ENCODE peak calls at places on chromosomes 16 and 17, in five cellular contexts. One of them, this sample, is unnamed. For H3K4me1, the result is how much of the 10 kb centered on the place peaks cover.

GRCh38 chr17:17280613-17281549 is at the start of gene COPS3:
- DNase-seq in suprapubic skin: peak
- DNase-seq in right cardiac atrium: peak
- DNase-seq in endothelial cell of umbilical vein: peak
- DNase-seq in CD8-positive, alpha-beta memory T cell: peak
- DNase-seq in this sample: peak

GRCh38 chr17:69462882-69463281 is 48.4 kb downstream of the MAP2K6 start:
- DNase-seq in suprapubic skin: no peak
- DNase-seq in right cardiac atrium: no peak
- DNase-seq in endothelial cell of umbilical vein: no peak
- DNase-seq in CD8-positive, alpha-beta memory T cell: no peak
- DNase-seq in this sample: no peak

GRCh38 chr16:81889896-81890634 is 111.0 kb downstream of the PLCG2 start:
- DNase-seq in right cardiac atrium: no peak
- DNase-seq in suprapubic skin: no peak
- DNase-seq in endothelial cell of umbilical vein: peak
- DNase-seq in CD8-positive, alpha-beta memory T cell: peak
- DNase-seq in this sample: peak

GRCh38 chr16:11639008-11639562 is 29.2 kb upstream of the SNN start:
- DNase-seq in endothelial cell of umbilical vein: no peak
- DNase-seq in CD8-positive, alpha-beta memory T cell: no peak
- DNase-seq in right cardiac atrium: no peak
- DNase-seq in suprapubic skin: no peak
- DNase-seq in this sample: no peak

GRCh38 chr17:69732272-69732671 is 317.8 kb downstream of the MAP2K6 start:
- DNase-seq in endothelial cell of umbilical vein: no peak
- DNase-seq in right cardiac atrium: no peak
- DNase-seq in suprapubic skin: no peak
- DNase-seq in CD8-positive, alpha-beta memory T cell: no peak
- DNase-seq in this sample: peak

GRCh38 chr17:38728290-38728831 is 1.8 kb upstream of the CISD3 start:
- DNase-seq in suprapubic skin: no peak
- DNase-seq in CD8-positive, alpha-beta memory T cell: peak
- DNase-seq in endothelial cell of umbilical vein: no peak
- DNase-seq in right cardiac atrium: no peak
- DNase-seq in this sample: no peak

GRCh38 chr17:81428121-81428515 is 32.9 kb downstream of the BAHCC1 start:
- DNase-seq in suprapubic skin: no peak
- DNase-seq in CD8-positive, alpha-beta memory T cell: no peak
- DNase-seq in right cardiac atrium: peak
- DNase-seq in endothelial cell of umbilical vein: no peak
- DNase-seq in this sample: no peak

GRCh38 chr16:22141746-22142145 is 20.6 kb upstream of the SDR42E2 start:
- DNase-seq in CD8-positive, alpha-beta memory T cell: no peak
- DNase-seq in suprapubic skin: no peak
- DNase-seq in right cardiac atrium: no peak
- DNase-seq in endothelial cell of umbilical vein: peak
- DNase-seq in this sample: no peak

GRCh38 chr17:28584434-28584833 is 7.7 kb upstream of the ALDOC start:
- DNase-seq in right cardiac atrium: no peak
- DNase-seq in CD8-positive, alpha-beta memory T cell: no peak
- DNase-seq in endothelial cell of umbilical vein: no peak
- DNase-seq in suprapubic skin: no peak
- DNase-seq in this sample: no peak

DNA sequence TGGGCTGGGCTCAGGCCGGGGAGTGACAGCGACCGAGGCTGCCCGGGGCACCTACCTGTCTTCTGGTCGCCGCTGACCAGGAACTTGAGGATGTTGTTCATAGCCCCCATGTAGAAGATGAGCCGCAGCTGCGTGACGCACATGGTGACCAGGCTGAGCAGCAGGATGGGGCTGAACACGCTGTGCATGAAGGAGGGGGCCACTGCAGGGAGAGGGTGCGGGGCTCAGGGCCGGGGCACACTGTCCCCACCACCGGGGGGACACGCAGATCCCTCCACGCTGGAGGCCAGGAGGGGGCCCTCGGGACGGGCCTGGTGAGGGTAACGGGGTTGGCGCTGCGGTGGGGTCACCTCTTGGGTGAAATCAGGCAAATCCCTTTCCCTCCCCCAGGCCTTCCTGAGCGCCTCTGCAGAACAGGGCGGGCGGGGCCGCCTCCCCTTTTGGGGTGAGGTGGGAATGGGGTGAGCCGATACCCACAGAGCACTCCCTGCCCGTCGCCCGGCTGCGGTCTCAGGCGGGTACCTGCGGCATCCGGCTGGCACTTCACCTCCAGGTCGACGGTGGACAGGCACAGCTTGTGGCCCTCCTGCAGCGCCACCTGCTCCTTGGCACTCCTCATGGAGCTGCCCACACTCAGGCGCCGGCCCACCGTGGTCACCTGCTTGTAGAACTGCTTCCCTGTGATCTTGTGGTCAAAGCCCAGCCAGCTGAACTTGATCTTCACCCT is 28.3 kb upstream of the PITPNA start:
- DNase-seq in CD8-positive, alpha-beta memory T cell: no peak
- DNase-seq in suprapubic skin: no peak
- DNase-seq in endothelial cell of umbilical vein: no peak
- DNase-seq in right cardiac atrium: no peak
- DNase-seq in this sample: no peak
- H3K4me1 ChIP-seq in CD8-positive, alpha-beta memory T cell: under half
- H3K4me1 ChIP-seq in suprapubic skin: under half
- H3K4me1 ChIP-seq in endothelial cell of umbilical vein: under half
- H3K4me1 ChIP-seq in right cardiac atrium: under half
- H3K4me1 ChIP-seq in this sample: under half

GRCh38 chr16:51542856-51543510 is 391.9 kb upstream of the SALL1 start:
- DNase-seq in endothelial cell of umbilical vein: no peak
- DNase-seq in CD8-positive, alpha-beta memory T cell: no peak
- DNase-seq in right cardiac atrium: no peak
- DNase-seq in suprapubic skin: no peak
- DNase-seq in this sample: no peak

GRCh38 chr16:51535591-51535990 is 384.5 kb upstream of the SALL1 start:
- DNase-seq in suprapubic skin: no peak
- DNase-seq in CD8-positive, alpha-beta memory T cell: no peak
- DNase-seq in right cardiac atrium: no peak
- DNase-seq in endothelial cell of umbilical vein: no peak
- DNase-seq in this sample: no peak

GRCh38 chr16:51540259-51540658 is 389.2 kb upstream of the SALL1 start:
- DNase-seq in endothelial cell of umbilical vein: no peak
- DNase-seq in right cardiac atrium: no peak
- DNase-seq in suprapubic skin: no peak
- DNase-seq in CD8-positive, alpha-beta memory T cell: no peak
- DNase-seq in this sample: peak

GRCh38 chr16:51538707-51539604 is 387.9 kb upstream of the SALL1 start:
- DNase-seq in right cardiac atrium: no peak
- DNase-seq in CD8-positive, alpha-beta memory T cell: no peak
- DNase-seq in endothelial cell of umbilical vein: peak
- DNase-seq in suprapubic skin: no peak
- DNase-seq in this sample: peak
- H3K4me1 ChIP-seq in right cardiac atrium: under half
- H3K4me1 ChIP-seq in CD8-positive, alpha-beta memory T cell: under half
- H3K4me1 ChIP-seq in endothelial cell of umbilical vein: under half
- H3K4me1 ChIP-seq in suprapubic skin: under half
- H3K4me1 ChIP-seq in this sample: under half

GRCh38 chr16:67882374-67883145 is 2.1 kb upstream of the NRN1L start:
- DNase-seq in right cardiac atrium: peak
- DNase-seq in CD8-positive, alpha-beta memory T cell: no peak
- DNase-seq in suprapubic skin: no peak
- DNase-seq in endothelial cell of umbilical vein: no peak
- DNase-seq in this sample: no peak
- H3K4me1 ChIP-seq in right cardiac atrium: under half
- H3K4me1 ChIP-seq in CD8-positive, alpha-beta memory T cell: under half
- H3K4me1 ChIP-seq in suprapubic skin: under half
- H3K4me1 ChIP-seq in endothelial cell of umbilical vein: under half
- H3K4me1 ChIP-seq in this sample: under half

GRCh38 chr16:87375426-87376135 is 8.0 kb downstream of the FBXO31 start:
- DNase-seq in right cardiac atrium: no peak
- DNase-seq in endothelial cell of umbilical vein: peak
- DNase-seq in suprapubic skin: no peak
- DNase-seq in CD8-positive, alpha-beta memory T cell: no peak
- DNase-seq in this sample: peak
- H3K4me1 ChIP-seq in right cardiac atrium: under half
- H3K4me1 ChIP-seq in endothelial cell of umbilical vein: under half
- H3K4me1 ChIP-seq in suprapubic skin: under half
- H3K4me1 ChIP-seq in CD8-positive, alpha-beta memory T cell: under half
- H3K4me1 ChIP-seq in this sample: under half

GRCh38 chr17:64154321-64155089 is 24.6 kb upstream of the ERN1 start:
- DNase-seq in suprapubic skin: peak
- DNase-seq in CD8-positive, alpha-beta memory T cell: no peak
- DNase-seq in right cardiac atrium: no peak
- DNase-seq in endothelial cell of umbilical vein: no peak
- DNase-seq in this sample: no peak

GRCh38 chr17:64155090-64155630 is 25.2 kb upstream of the ERN1 start:
- DNase-seq in suprapubic skin: peak
- DNase-seq in CD8-positive, alpha-beta memory T cell: no peak
- DNase-seq in endothelial cell of umbilical vein: no peak
- DNase-seq in right cardiac atrium: no peak
- DNase-seq in this sample: no peak

GRCh38 chr17:64152428-64153125 is 22.6 kb upstream of the ERN1 start:
- DNase-seq in CD8-positive, alpha-beta memory T cell: no peak
- DNase-seq in endothelial cell of umbilical vein: peak
- DNase-seq in right cardiac atrium: no peak
- DNase-seq in suprapubic skin: peak
- DNase-seq in this sample: no peak

GRCh38 chr17:64155751-64156544 is 26.0 kb upstream of the ERN1 start:
- DNase-seq in right cardiac atrium: peak
- DNase-seq in endothelial cell of umbilical vein: peak
- DNase-seq in CD8-positive, alpha-beta memory T cell: no peak
- DNase-seq in suprapubic skin: peak
- DNase-seq in this sample: no peak

DNA sequence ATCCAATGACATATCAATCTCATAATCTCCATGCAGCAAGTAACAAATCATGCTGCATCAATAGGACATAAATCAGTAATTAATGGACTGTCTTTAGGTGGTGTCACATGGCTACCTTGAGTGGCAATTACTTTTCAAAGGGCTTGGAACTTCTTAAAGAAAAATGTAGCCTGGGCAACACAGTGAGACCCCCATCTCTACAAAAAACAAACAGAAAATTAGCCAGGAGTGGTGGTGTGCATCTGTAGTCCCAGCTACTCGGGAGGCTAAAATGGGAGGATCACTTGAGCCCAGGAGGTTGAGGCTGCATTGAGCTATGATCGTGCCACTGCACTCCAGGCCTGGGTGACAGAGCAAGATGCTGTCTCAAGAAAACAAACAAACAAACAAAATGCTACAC is 23.6 kb upstream of the ERN1 start:
- DNase-seq in right cardiac atrium: no peak
- DNase-seq in suprapubic skin: peak
- DNase-seq in endothelial cell of umbilical vein: no peak
- DNase-seq in CD8-positive, alpha-beta memory T cell: no peak
- DNase-seq in this sample: no peak
- H3K4me1 ChIP-seq in right cardiac atrium: under half
- H3K4me1 ChIP-seq in suprapubic skin: under half
- H3K4me1 ChIP-seq in endothelial cell of umbilical vein: under half
- H3K4me1 ChIP-seq in CD8-positive, alpha-beta memory T cell: under half
- H3K4me1 ChIP-seq in this sample: under half

This sample was measured in astrocyte.